ENCODE peak calls at places on chromosomes 12 and 14, in seven cellular contexts. One of them, this sample, is unnamed.

GRCh38 chr12:112261559-112261958 is 120.7 kb downstream of the HECTD4 start:
- DNase-seq in lower leg skin: no peak
- DNase-seq in brain microvascular endothelial cell: no peak
- DNase-seq in mammary epithelial cell: no peak
- DNase-seq in thoracic aorta: no peak
- DNase-seq in nephron progenitor cell: no peak
- DNase-seq in neural crest cell: no peak
- DNase-seq in this sample: no peak

GRCh38 chr12:47346251-47347019 is 266.7 kb upstream of the AMIGO2 start:
- DNase-seq in lower leg skin: no peak
- DNase-seq in brain microvascular endothelial cell: no peak
- DNase-seq in mammary epithelial cell: no peak
- DNase-seq in thoracic aorta: no peak
- DNase-seq in nephron progenitor cell: no peak
- DNase-seq in neural crest cell: no peak
- DNase-seq in this sample: no peak

GRCh38 chr12:14970467-14970866 is 2.4 kb upstream of the PDE6H start:
- DNase-seq in lower leg skin: no peak
- DNase-seq in brain microvascular endothelial cell: no peak
- DNase-seq in mammary epithelial cell: no peak
- DNase-seq in thoracic aorta: no peak
- DNase-seq in nephron progenitor cell: no peak
- DNase-seq in neural crest cell: no peak
- DNase-seq in this sample: no peak

GRCh38 chr14:83825836-83826235 is 1704.1 kb upstream of the FLRT2 start:
- DNase-seq in lower leg skin: no peak
- DNase-seq in brain microvascular endothelial cell: no peak
- DNase-seq in mammary epithelial cell: no peak
- DNase-seq in thoracic aorta: no peak
- DNase-seq in nephron progenitor cell: no peak
- DNase-seq in neural crest cell: no peak
- DNase-seq in this sample: no peak

GRCh38 chr14:99724939-99725773 is 41.1 kb downstream of the CYP46A1 start:
- DNase-seq in lower leg skin: peak; percentile 6
- DNase-seq in brain microvascular endothelial cell: no peak
- DNase-seq in mammary epithelial cell: no peak
- DNase-seq in thoracic aorta: no peak
- DNase-seq in nephron progenitor cell: no peak
- DNase-seq in neural crest cell: no peak
- DNase-seq in this sample: peak; percentile 45

GRCh38 chr14:76760331-76761197 is 704 bp upstream of the VASH1 start:
- DNase-seq in lower leg skin: no peak
- DNase-seq in brain microvascular endothelial cell: no peak
- DNase-seq in mammary epithelial cell: no peak
- DNase-seq in thoracic aorta: no peak
- DNase-seq in nephron progenitor cell: no peak
- DNase-seq in neural crest cell: peak; percentile 0
- DNase-seq in this sample: no peak

GRCh38 chr12:49244161-49244560 is 20.7 kb upstream of the TUBA1C start:
- DNase-seq in lower leg skin: no peak
- DNase-seq in brain microvascular endothelial cell: peak; percentile 61
- DNase-seq in mammary epithelial cell: no peak
- DNase-seq in thoracic aorta: no peak
- DNase-seq in nephron progenitor cell: no peak
- DNase-seq in neural crest cell: no peak
- DNase-seq in this sample: no peak

GRCh38 chr14:38420045-38420444 is 164.2 kb upstream of the CLEC14A start:
- DNase-seq in lower leg skin: no peak
- DNase-seq in brain microvascular endothelial cell: no peak
- DNase-seq in mammary epithelial cell: no peak
- DNase-seq in thoracic aorta: no peak
- DNase-seq in nephron progenitor cell: no peak
- DNase-seq in neural crest cell: no peak
- DNase-seq in this sample: no peak

GRCh38 chr12:52087961-52088820 is 8.7 kb downstream of the SMIM41 start:
- DNase-seq in lower leg skin: no peak
- DNase-seq in brain microvascular endothelial cell: no peak
- DNase-seq in mammary epithelial cell: no peak
- DNase-seq in thoracic aorta: no peak
- DNase-seq in nephron progenitor cell: no peak
- DNase-seq in neural crest cell: no peak
- DNase-seq in this sample: no peak

GRCh38 chr14:75980856-75981255 is 939 bp downstream of the TGFB3 start:
- DNase-seq in lower leg skin: no peak
- DNase-seq in brain microvascular endothelial cell: no peak
- DNase-seq in mammary epithelial cell: no peak
- DNase-seq in thoracic aorta: no peak
- DNase-seq in nephron progenitor cell: no peak
- DNase-seq in neural crest cell: no peak
- DNase-seq in this sample: no peak

GRCh38 chr12:52924764-52925716 is 20.2 kb upstream of the KRT8 start:
- DNase-seq in lower leg skin: no peak
- DNase-seq in brain microvascular endothelial cell: peak; percentile 90
- DNase-seq in mammary epithelial cell: peak; percentile 65
- DNase-seq in thoracic aorta: no peak
- DNase-seq in nephron progenitor cell: no peak
- DNase-seq in neural crest cell: no peak
- DNase-seq in this sample: no peak

GRCh38 chr12:71746983-71747611 is 7.6 kb upstream of the RAB21 start:
- DNase-seq in lower leg skin: peak; percentile 35
- DNase-seq in brain microvascular endothelial cell: peak; percentile 38
- DNase-seq in mammary epithelial cell: peak; percentile 50
- DNase-seq in thoracic aorta: no peak
- DNase-seq in nephron progenitor cell: peak; percentile 29
- DNase-seq in neural crest cell: peak; percentile 26
- DNase-seq in this sample: no peak

GRCh38 chr14:92555440-92556111 is 42.0 kb downstream of the RIN3 start:
- DNase-seq in lower leg skin: no peak
- DNase-seq in brain microvascular endothelial cell: no peak
- DNase-seq in mammary epithelial cell: no peak
- DNase-seq in thoracic aorta: no peak
- DNase-seq in nephron progenitor cell: no peak
- DNase-seq in neural crest cell: no peak
- DNase-seq in this sample: no peak

GRCh38 chr12:580813-581212 is 82.4 kb downstream of the NINJ2 start:
- DNase-seq in lower leg skin: no peak
- DNase-seq in brain microvascular endothelial cell: no peak
- DNase-seq in mammary epithelial cell: no peak
- DNase-seq in thoracic aorta: no peak
- DNase-seq in nephron progenitor cell: no peak
- DNase-seq in neural crest cell: no peak
- DNase-seq in this sample: no peak

GRCh38 chr12:114668905-114669304 is 15.1 kb downstream of the TBX3 start:
- DNase-seq in lower leg skin: no peak
- DNase-seq in brain microvascular endothelial cell: no peak
- DNase-seq in mammary epithelial cell: no peak
- DNase-seq in thoracic aorta: no peak
- DNase-seq in nephron progenitor cell: peak; percentile 38
- DNase-seq in neural crest cell: no peak
- DNase-seq in this sample: no peak

GRCh38 chr12:50240096-50240791 is 43.1 kb downstream of the LIMA1 start:
- DNase-seq in lower leg skin: no peak
- DNase-seq in brain microvascular endothelial cell: no peak
- DNase-seq in mammary epithelial cell: no peak
- DNase-seq in thoracic aorta: no peak
- DNase-seq in nephron progenitor cell: no peak
- DNase-seq in neural crest cell: no peak
- DNase-seq in this sample: no peak

GRCh38 chr12:123142948-123143752 is 7.7 kb downstream of the PITPNM2 start:
- DNase-seq in lower leg skin: no peak
- DNase-seq in brain microvascular endothelial cell: no peak
- DNase-seq in mammary epithelial cell: no peak
- DNase-seq in thoracic aorta: no peak
- DNase-seq in nephron progenitor cell: no peak
- DNase-seq in neural crest cell: no peak
- DNase-seq in this sample: peak; percentile 57

GRCh38 chr12:65585648-65586420 is 238.4 kb upstream of the HMGA2 start:
- DNase-seq in lower leg skin: no peak
- DNase-seq in brain microvascular endothelial cell: no peak
- DNase-seq in mammary epithelial cell: no peak
- DNase-seq in thoracic aorta: no peak
- DNase-seq in nephron progenitor cell: no peak
- DNase-seq in neural crest cell: no peak
- DNase-seq in this sample: no peak

GRCh38 chr14:54985156-54985555 is 41.7 kb downstream of the WDHD1 start:
- DNase-seq in lower leg skin: no peak
- DNase-seq in brain microvascular endothelial cell: no peak
- DNase-seq in mammary epithelial cell: no peak
- DNase-seq in thoracic aorta: no peak
- DNase-seq in nephron progenitor cell: no peak
- DNase-seq in neural crest cell: no peak
- DNase-seq in this sample: no peak

GRCh38 chr14:99348816-99349609 is 77.0 kb upstream of the BCL11B start:
- DNase-seq in lower leg skin: no peak
- DNase-seq in brain microvascular endothelial cell: no peak
- DNase-seq in mammary epithelial cell: no peak
- DNase-seq in thoracic aorta: no peak
- DNase-seq in nephron progenitor cell: no peak
- DNase-seq in neural crest cell: no peak
- DNase-seq in this sample: no peak

GRCh38 chr14:50215416-50215815 is 16.0 kb downstream of the SOS2 start:
- DNase-seq in lower leg skin: no peak
- DNase-seq in brain microvascular endothelial cell: no peak
- DNase-seq in mammary epithelial cell: no peak
- DNase-seq in thoracic aorta: no peak
- DNase-seq in nephron progenitor cell: no peak
- DNase-seq in neural crest cell: no peak
- DNase-seq in this sample: no peak

GRCh38 chr12:43255642-43256041 is 296.4 kb downstream of the ADAMTS20 start:
- DNase-seq in lower leg skin: no peak
- DNase-seq in brain microvascular endothelial cell: no peak
- DNase-seq in mammary epithelial cell: no peak
- DNase-seq in thoracic aorta: no peak
- DNase-seq in nephron progenitor cell: no peak
- DNase-seq in neural crest cell: no peak
- DNase-seq in this sample: no peak

GRCh38 chr12:2845280-2845679 is 10.4 kb upstream of the NRIP2 start:
- DNase-seq in lower leg skin: no peak
- DNase-seq in brain microvascular endothelial cell: peak; percentile 86
- DNase-seq in mammary epithelial cell: no peak
- DNase-seq in thoracic aorta: no peak
- DNase-seq in nephron progenitor cell: peak; percentile 51
- DNase-seq in neural crest cell: no peak
- DNase-seq in this sample: no peak

GRCh38 chr12:119669744-119670472 is 2.0 kb downstream of the PRKAB1 start:
- DNase-seq in lower leg skin: no peak
- DNase-seq in brain microvascular endothelial cell: no peak
- DNase-seq in mammary epithelial cell: peak; percentile 48
- DNase-seq in thoracic aorta: no peak
- DNase-seq in nephron progenitor cell: no peak
- DNase-seq in neural crest cell: no peak
- DNase-seq in this sample: no peak

DNA sequence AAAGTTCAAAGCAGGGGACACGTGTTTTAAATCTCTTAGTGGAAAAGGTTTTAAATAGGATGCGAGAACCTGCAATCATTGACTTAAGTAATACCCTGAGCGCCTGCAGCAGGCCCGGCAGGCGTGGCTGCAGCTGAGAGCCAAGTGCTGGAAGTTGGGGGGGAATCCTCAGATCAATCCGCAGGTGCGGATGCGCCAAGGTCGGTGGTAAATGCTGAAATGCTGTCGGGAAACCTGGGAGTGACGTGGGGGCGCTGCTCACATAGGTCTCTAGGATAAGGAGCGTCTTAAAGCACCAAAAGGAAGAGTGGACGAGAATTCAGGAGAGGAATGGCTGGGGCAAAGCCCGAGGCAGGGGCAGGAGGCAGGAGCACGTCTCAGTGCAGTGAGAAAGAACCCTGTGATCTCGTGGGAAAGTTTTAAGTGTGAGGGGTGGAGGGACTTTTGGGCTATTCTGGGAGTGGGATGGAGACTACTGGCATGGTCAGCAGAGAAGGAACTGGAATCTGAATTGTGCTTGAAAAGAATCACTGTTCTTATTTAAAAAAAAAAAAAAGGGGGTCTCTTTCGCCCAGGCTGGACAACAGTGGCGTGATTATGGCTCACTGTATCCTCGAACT is 883 bp upstream of the CDCA4 start:
- DNase-seq in lower leg skin: no peak
- DNase-seq in brain microvascular endothelial cell: no peak
- DNase-seq in mammary epithelial cell: peak; percentile 51
- DNase-seq in thoracic aorta: no peak
- DNase-seq in nephron progenitor cell: peak; percentile 53
- DNase-seq in neural crest cell: peak; percentile 25
- DNase-seq in this sample: no peak
- TF ChIP-seq CTCF in lower leg skin: no peak
- TF ChIP-seq CTCF in brain microvascular endothelial cell: peak; percentile 23
- TF ChIP-seq CTCF in mammary epithelial cell: peak; percentile 8
- TF ChIP-seq CTCF in thoracic aorta: no peak
- TF ChIP-seq CTCF in nephron progenitor cell: no peak
- TF ChIP-seq CTCF in neural crest cell: no peak
- TF ChIP-seq CTCF in this sample: no peak

DNA sequence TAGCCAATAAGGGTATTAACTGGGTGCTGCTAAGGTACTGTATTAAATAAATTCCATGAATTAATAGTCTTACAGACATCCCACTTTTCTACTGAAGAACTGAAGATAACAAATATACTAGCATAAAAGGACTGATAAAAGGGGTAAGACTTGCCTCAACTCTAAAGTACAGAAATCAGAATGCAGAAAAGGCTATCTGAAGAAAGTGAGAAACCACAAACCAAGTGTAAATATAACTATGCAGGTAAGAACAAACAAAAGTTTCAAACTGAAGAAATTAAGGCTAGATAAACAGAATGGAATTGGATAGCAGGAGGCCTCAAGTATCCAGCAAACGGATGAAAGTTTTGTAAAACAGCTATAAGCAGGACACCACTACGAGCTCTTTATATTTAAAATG is 29.5 kb downstream of the YAF2 start:
- DNase-seq in lower leg skin: no peak
- DNase-seq in brain microvascular endothelial cell: no peak
- DNase-seq in mammary epithelial cell: no peak
- DNase-seq in thoracic aorta: no peak
- DNase-seq in nephron progenitor cell: no peak
- DNase-seq in neural crest cell: no peak
- DNase-seq in this sample: no peak
- TF ChIP-seq CTCF in lower leg skin: no peak
- TF ChIP-seq CTCF in brain microvascular endothelial cell: no peak
- TF ChIP-seq CTCF in mammary epithelial cell: no peak
- TF ChIP-seq CTCF in thoracic aorta: no peak
- TF ChIP-seq CTCF in nephron progenitor cell: no peak
- TF ChIP-seq CTCF in neural crest cell: no peak
- TF ChIP-seq CTCF in this sample: no peak

DNA sequence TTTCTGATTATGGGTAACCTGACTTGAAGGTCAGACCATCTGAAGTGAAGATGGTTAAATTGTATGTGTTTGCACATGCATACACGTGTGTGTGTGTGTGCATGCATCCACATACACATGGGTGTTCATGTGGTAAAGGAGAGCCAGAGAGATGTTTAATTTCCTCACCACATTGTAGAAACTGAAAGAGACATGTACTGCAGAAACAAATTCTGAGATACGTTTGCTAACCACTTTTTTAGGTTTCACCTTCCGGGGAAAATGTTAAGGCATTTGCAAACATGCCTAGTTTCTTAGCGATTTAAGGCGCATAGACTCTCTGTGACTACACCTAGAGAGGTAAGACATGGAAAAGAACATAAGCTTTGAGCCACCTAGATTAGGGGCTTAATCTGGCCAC is 362.9 kb downstream of the RAD51B start:
- DNase-seq in lower leg skin: no peak
- DNase-seq in brain microvascular endothelial cell: no peak
- DNase-seq in mammary epithelial cell: no peak
- DNase-seq in thoracic aorta: no peak
- DNase-seq in nephron progenitor cell: no peak
- DNase-seq in neural crest cell: no peak
- DNase-seq in this sample: no peak
- TF ChIP-seq CTCF in lower leg skin: no peak
- TF ChIP-seq CTCF in brain microvascular endothelial cell: no peak
- TF ChIP-seq CTCF in mammary epithelial cell: no peak
- TF ChIP-seq CTCF in thoracic aorta: no peak
- TF ChIP-seq CTCF in nephron progenitor cell: no peak
- TF ChIP-seq CTCF in neural crest cell: no peak
- TF ChIP-seq CTCF in this sample: no peak

GRCh38 chr14:97180304-97181200 is 383.4 kb downstream of the VRK1 start:
- DNase-seq in lower leg skin: no peak
- DNase-seq in brain microvascular endothelial cell: peak; percentile 77
- DNase-seq in mammary epithelial cell: no peak
- DNase-seq in thoracic aorta: no peak
- DNase-seq in nephron progenitor cell: no peak
- DNase-seq in neural crest cell: no peak
- DNase-seq in this sample: no peak
- TF ChIP-seq CTCF in lower leg skin: no peak
- TF ChIP-seq CTCF in brain microvascular endothelial cell: peak; percentile 50
- TF ChIP-seq CTCF in mammary epithelial cell: no peak
- TF ChIP-seq CTCF in thoracic aorta: no peak
- TF ChIP-seq CTCF in nephron progenitor cell: no peak
- TF ChIP-seq CTCF in neural crest cell: no peak
- TF ChIP-seq CTCF in this sample: no peak

This sample was measured in CD14-positive monocyte.